ENCODE peak calls at places on chromosomes 6 and 20, in six cellular contexts. J is fibroblast of the aortic adventitia; D is activated CD8-positive, alpha-beta T cell treated with anti-CD3 and anti-CD28 coated beads for 36 hours; U is cardiac muscle cell; O is HFFc6; N is endothelial cell. P is an unnamed sample.

GRCh38 chr6:155117266-155117665 is 122.2 kb downstream of the TIAM2 start:
- DNase-seq in D (no peak), J (peak), N (no peak), O (peak), U (no peak), P (no peak)

GRCh38 chr20:25547063-25547462 is 38.3 kb downstream of the NINL start:
- DNase-seq in N (no peak), J (no peak), O (no peak), U (no peak), D (no peak), P (no peak)

GRCh38 chr6:43478008-43478372 is 620 bp downstream of the TJAP1 start:
- DNase-seq in U (no peak), N (no peak), D (peak), J (no peak), O (no peak), P (no peak)

GRCh38 chr6:169723200-169723909 is 945 bp downstream of the PHF10 start:
- DNase-seq in U (peak), N (peak), D (peak), J (peak), O (peak), P (peak)

GRCh38 chr20:23477223-23477622 is 13.7 kb upstream of the CST8 start:
- DNase-seq in J (no peak), N (no peak), U (no peak), D (no peak), O (no peak), P (no peak)

GRCh38 chr20:7347409-7347808 is 579.9 kb downstream of the BMP2 start:
- DNase-seq in D (no peak), O (no peak), J (no peak), N (no peak), U (no peak), P (peak)

GRCh38 chr6:53527249-53527765 is 17.6 kb downstream of the GCLC start:
- DNase-seq in N (no peak), U (no peak), D (no peak), J (no peak), O (no peak), P (no peak)

GRCh38 chr6:14828146-14828705 is 417.6 kb upstream of the JARID2 start:
- DNase-seq in U (no peak), J (no peak), O (no peak), D (no peak), N (no peak), P (no peak)

GRCh38 chr6:153804755-153805330 is 234.2 kb upstream of the OPRM1 start:
- DNase-seq in J (no peak), D (no peak), U (no peak), N (no peak), O (no peak), P (no peak)

GRCh38 chr6:52102330-52102932 is 15.0 kb upstream of the PKHD1 start:
- DNase-seq in J (no peak), O (no peak), D (no peak), U (no peak), N (no peak), P (no peak)

GRCh38 chr6:26556263-26557070 is 18.3 kb downstream of the HMGN4 start:
- DNase-seq in U (no peak), D (peak), J (peak), N (peak), O (peak), P (no peak)

GRCh38 chr20:5691918-5692618 is 58.1 kb upstream of the SHLD1 start:
- DNase-seq in O (no peak), N (no peak), J (no peak), U (no peak), D (peak), P (no peak)

GRCh38 chr20:24605937-24606455 is 136.6 kb downstream of the SYNDIG1 start:
- DNase-seq in N (no peak), U (no peak), J (no peak), D (no peak), O (no peak), P (no peak)

GRCh38 chr6:99424022-99424421 is 1.1 kb downstream of the PNISR start:
- DNase-seq in U (no peak), J (no peak), D (no peak), N (no peak), O (no peak), P (no peak)

GRCh38 chr6:44177691-44178423 is 19.2 kb downstream of the CAPN11 start:
- DNase-seq in N (no peak), D (no peak), O (peak), J (peak), U (no peak), P (no peak)

GRCh38 chr20:18304618-18305017 is 16.3 kb downstream of the ZNF133 start:
- DNase-seq in N (no peak), U (no peak), D (no peak), J (no peak), O (no peak), P (no peak)

GRCh38 chr6:151679081-151679480 is 128.4 kb upstream of the ESR1 start:
- DNase-seq in N (no peak), O (peak), D (peak), J (peak), U (no peak), P (no peak)

GRCh38 chr6:6825986-6826901 is 237.7 kb downstream of the LY86 start:
- DNase-seq in U (no peak), N (no peak), O (no peak), J (no peak), D (peak), P (no peak)

GRCh38 chr20:7980332-7981046 is 39.1 kb downstream of the TMX4 start:
- DNase-seq in J (peak), U (peak), D (peak), N (peak), O (peak), P (peak)

GRCh38 chr20:24477831-24478547 is 8.6 kb downstream of the SYNDIG1 start:
- DNase-seq in U (no peak), D (no peak), J (no peak), N (no peak), O (no peak), P (no peak)

GRCh38 chr6:37051138-37052026 is 45.9 kb downstream of the FGD2 start:
- DNase-seq in D (peak), O (peak), N (peak), J (peak), U (peak), P (peak)

GRCh38 chr6:137784583-137784982 is 82.5 kb upstream of the TNFAIP3 start:
- DNase-seq in D (no peak), J (no peak), N (no peak), O (no peak), U (no peak), P (no peak)
- TF ChIP-seq CTCF in D (no peak), J (no peak), N (no peak), O (no peak), U (no peak), P (no peak)

GRCh38 chr6:28212510-28213212 is 12.4 kb upstream of the ZSCAN9 start:
- DNase-seq in N (peak), J (peak), D (peak), O (peak), U (peak), P (no peak)
- TF ChIP-seq CTCF in N (no peak), J (peak), D (no peak), O (peak), U (no peak), P (no peak)

GRCh38 chr20:12790856-12791255 is 217.9 kb upstream of the SPTLC3 start:
- DNase-seq in U (no peak), J (no peak), D (no peak), O (no peak), N (no peak), P (no peak)
- TF ChIP-seq CTCF in U (no peak), J (no peak), D (no peak), O (no peak), N (no peak), P (no peak)

GRCh38 chr6:121223930-121224329 is 110.3 kb downstream of the TBC1D32 start:
- DNase-seq in O (no peak), N (no peak), U (no peak), D (no peak), J (no peak), P (no peak)

GRCh38 chr6:121223212-121223611 is 111.1 kb downstream of the TBC1D32 start:
- DNase-seq in D (no peak), O (no peak), J (no peak), U (no peak), N (no peak), P (no peak)

GRCh38 chr6:121216928-121217327 is 117.4 kb downstream of the TBC1D32 start:
- DNase-seq in O (no peak), J (no peak), U (no peak), D (no peak), N (no peak), P (no peak)

DNA sequence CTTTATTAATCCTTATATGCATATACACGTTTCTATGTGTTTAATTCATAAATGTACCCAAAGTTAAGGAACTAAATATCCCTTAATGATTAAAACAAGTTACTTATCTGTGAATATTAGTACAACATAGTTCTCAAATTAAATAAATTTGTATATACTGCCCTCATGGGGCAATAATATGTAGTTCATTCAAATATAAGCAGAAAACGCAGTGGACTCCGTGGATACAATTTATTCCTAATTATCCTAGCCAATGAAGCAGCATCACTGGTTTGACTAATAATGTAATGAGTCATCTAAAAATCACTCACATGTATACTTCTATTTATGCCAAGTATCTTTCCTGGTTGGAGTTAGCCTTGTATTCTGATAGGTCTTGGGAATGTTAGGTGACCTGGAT is 111.6 kb downstream of the TBC1D32 start:
- DNase-seq in D (no peak), O (peak), N (no peak), J (peak), U (no peak), P (no peak)
- TF ChIP-seq CTCF in D (no peak), O (peak), N (no peak), J (peak), U (peak), P (no peak)

GRCh38 chr20:51700809-51701285 is 67.3 kb downstream of the ATP9A start:
- DNase-seq in N (peak), U (peak), O (peak), J (peak), D (peak), P (peak)
- TF ChIP-seq CTCF in N (peak), U (peak), O (peak), J (peak), D (peak), P (peak)

DNA sequence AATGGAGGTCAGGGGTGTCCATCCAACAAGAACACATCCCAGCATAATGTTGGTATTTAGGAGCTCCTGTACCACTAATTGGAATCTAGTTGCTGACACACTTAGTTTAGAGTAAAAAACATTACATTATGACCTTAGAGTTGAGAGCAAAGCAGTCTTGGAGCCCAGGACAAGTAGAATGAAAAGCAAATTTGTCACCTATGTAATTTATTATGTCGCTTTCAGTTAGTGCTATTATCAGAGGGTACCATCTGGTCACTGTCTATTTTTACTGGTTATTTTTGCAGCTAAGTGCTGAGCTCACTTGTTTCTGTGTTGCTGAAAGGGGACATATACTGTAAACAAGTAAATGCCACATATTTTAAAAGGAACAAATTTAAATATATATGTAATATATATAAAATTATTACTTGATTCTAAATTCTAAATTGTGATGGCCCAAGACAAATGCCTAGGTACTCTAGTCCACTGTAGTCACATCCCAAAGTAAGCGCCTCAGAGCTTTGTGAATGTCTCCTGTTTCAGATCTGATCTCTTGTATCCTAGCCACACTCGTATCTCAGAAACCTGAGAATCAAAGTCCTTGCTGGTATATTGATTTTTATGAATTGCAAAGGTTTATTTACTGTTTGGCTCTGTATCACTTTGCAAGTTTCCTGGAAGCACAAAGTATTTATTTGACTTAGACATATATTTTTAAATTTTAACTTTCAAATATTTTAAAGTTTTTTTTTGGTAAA is 148.6 kb upstream of the MAN1A1 start:
- DNase-seq in N (no peak), U (no peak), J (no peak), O (no peak), D (no peak), P (no peak)
- TF ChIP-seq CTCF in N (no peak), U (no peak), J (no peak), O (no peak), D (no peak), P (no peak)

GRCh38 chr6:159002432-159003160 is 2.6 kb upstream of the RSPH3 start:
- DNase-seq in O (peak), J (no peak), U (no peak), D (no peak), N (no peak), P (no peak)

GRCh38 chr6:158996863-158997262 is 3.1 kb downstream of the RSPH3 start:
- DNase-seq in D (no peak), O (no peak), U (no peak), J (no peak), N (no peak), P (no peak)

GRCh38 chr6:159004592-159004991 is 4.6 kb upstream of the RSPH3 start:
- DNase-seq in D (no peak), N (no peak), U (no peak), J (no peak), O (no peak), P (no peak)

GRCh38 chr6:158999154-158999668 is 791 bp downstream of the RSPH3 start:
- DNase-seq in O (no peak), N (no peak), J (peak), U (no peak), D (no peak), P (no peak)

DNA sequence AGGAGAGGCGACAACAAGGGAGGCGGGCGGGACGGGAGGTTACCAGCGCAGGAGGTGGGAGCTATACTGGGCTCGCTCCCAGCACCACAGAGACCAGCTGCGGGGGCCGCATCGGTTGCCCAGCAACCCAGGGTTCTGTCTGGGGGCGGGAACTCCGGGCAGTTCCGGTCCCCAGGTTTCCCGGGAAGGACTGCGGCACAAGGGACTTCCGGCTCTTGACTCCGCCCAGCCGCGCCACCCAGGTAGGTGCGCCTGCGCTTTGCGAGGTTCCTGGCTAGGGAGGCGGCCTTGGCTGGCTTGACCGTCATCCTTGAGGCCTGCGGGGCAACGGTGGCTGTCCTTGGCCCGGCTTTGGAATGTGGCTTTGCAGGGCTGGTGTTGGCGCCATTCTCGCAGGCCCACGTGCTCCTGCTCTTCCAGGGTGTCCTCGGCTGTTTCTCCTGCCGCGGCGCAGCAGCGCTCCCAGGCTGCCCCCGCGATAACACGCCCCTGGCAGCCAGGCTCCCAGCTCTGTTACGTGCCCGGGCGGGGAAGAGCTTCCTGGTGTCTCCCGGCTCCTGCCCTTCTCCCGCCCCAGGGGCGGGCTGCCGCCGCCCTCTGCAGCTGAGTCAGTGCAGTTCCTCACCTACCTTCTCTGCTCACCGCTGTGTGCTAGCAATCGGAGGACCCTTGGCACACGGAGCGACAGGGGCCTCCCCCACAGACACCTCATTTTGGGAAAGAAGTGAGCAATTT is at the start of gene RSPH3:
- DNase-seq in N (peak), D (peak), O (peak), J (peak), U (peak), P (peak)
- TF ChIP-seq CTCF in N (no peak), D (no peak), O (peak), J (peak), U (no peak), P (peak)

DNA sequence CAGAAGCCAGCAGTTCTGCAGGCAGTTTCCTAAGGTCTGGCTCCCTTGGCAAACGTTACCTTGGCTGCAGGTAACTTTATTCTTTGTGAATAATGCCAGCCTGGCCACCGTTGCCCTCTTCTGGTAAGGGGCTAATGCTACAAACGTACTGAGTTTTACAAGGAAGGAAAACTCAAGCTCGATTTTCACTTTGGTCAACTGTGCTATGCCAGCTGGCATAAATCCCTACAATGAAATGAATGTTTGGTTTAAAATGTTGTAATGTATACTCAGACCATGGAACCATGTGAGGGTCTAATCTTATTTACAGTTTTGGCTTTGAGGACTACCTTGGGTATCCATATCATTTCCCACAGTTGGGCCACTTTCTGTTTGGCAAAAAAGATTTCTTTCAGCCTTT is 101.4 kb downstream of the SLX4IP start:
- DNase-seq in J (peak), N (no peak), U (no peak), D (peak), O (no peak), P (peak)
- TF ChIP-seq CTCF in J (peak), N (peak), U (peak), D (peak), O (peak), P (peak)

GRCh38 chr6:73391735-73392134 is 2.9 kb upstream of the DDX43 start:
- DNase-seq in D (no peak), N (no peak), J (no peak), O (no peak), U (no peak), P (no peak)

GRCh38 chr6:73388433-73388799 is 6.2 kb upstream of the DDX43 start:
- DNase-seq in O (no peak), D (no peak), N (no peak), U (no peak), J (no peak), P (no peak)

GRCh38 chr6:73393278-73393677 is 1.4 kb upstream of the DDX43 start:
- DNase-seq in D (no peak), N (no peak), O (peak), J (no peak), U (no peak), P (no peak)

GRCh38 chr6:73389854-73390253 is 4.8 kb upstream of the DDX43 start:
- DNase-seq in D (no peak), U (no peak), N (no peak), O (no peak), J (no peak), P (no peak)

DNA sequence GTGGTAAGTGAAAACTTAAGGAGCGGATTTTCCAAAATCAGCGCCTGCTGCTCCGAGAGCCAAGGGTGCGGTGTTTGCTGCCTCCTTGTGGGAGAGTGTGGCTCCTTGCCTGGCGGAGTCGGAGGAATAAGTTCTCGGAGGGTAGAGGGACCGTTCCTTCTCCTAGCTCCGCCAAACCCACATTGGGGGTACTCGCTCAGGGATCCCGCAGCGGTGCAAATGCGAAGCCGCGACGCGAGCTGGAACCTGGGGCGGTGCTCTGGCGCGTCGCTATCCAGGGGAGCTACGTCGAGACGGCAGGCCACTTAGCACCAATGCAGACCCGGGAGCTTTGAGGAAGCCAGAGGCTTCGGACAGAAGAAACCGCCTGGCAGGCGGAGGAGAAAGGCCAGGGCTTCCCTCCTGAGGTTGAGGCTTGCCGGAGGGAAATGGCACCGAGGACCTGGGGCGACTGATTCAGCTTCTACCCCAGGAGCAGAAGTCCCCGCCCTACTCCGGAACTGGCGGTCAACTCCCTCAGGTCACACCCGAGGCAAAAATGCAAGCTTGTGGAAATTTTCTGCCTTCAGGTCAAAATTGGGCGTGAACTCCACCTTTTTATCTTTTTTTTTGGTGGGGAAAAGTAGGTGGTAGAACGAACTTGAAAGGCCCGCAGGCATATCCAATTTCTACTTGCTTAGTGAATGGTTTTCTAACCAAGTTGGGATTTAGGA is 5.7 kb upstream of the DDX43 start:
- DNase-seq in J (peak), O (peak), D (peak), U (peak), N (peak), P (peak)
- TF ChIP-seq CTCF in J (peak), O (peak), D (peak), U (peak), N (peak), P (peak)

P was measured in prostate gland.